ENCODE peak calls at places on chromosomes 13 and 19, in six cellular contexts. K is posterior cingulate gyrus, Z is NCI-H2029, R is C1 segment of cervical spinal cord, C is breast epithelium, F is fibroblast of mammary gland. V is an unnamed sample.

GRCh38 chr19:55092423-55093318 is 17.0 kb downstream of the EPS8L1 start:
- DNase-seq in Z (no peak), C (no peak), R (no peak), F (no peak), K (no peak), V (no peak)

GRCh38 chr13:32902898-32903297 is 113.3 kb upstream of the KL start:
- DNase-seq in R (no peak), C (no peak), K (peak), F (peak), Z (no peak), V (peak)

GRCh38 chr19:40601061-40601973 is at the start of gene LTBP4:
- DNase-seq in K (no peak), F (no peak), Z (no peak), C (no peak), R (no peak), V (peak)

GRCh38 chr19:49057636-49058234 is at the start of gene CGB7:
- DNase-seq in R (no peak), Z (peak), F (peak), K (no peak), C (no peak), V (peak)

GRCh38 chr13:67267136-67267535 is 37.0 kb upstream of the PCDH9 start:
- DNase-seq in Z (no peak), F (peak), R (no peak), K (no peak), C (no peak), V (no peak)

GRCh38 chr13:111281751-111282311 is 38.6 kb upstream of the TEX29 start:
- DNase-seq in Z (no peak), R (no peak), C (no peak), K (no peak), F (peak), V (no peak)

GRCh38 chr13:51811920-51812328 is 8.0 kb upstream of the DHRS12 start:
- DNase-seq in C (no peak), R (no peak), F (no peak), K (no peak), Z (no peak), V (no peak)

GRCh38 chr13:112152846-112153245 is 85.9 kb downstream of the SOX1 start:
- DNase-seq in Z (no peak), F (no peak), C (peak), R (no peak), K (no peak), V (no peak)

GRCh38 chr19:7502552-7502951 is 13.4 kb upstream of the ZNF358 start:
- DNase-seq in K (no peak), F (no peak), R (no peak), Z (no peak), C (no peak), V (no peak)

GRCh38 chr19:55086730-55087541 is 11.3 kb downstream of the EPS8L1 start:
- DNase-seq in F (peak), R (no peak), C (peak), K (peak), Z (peak), V (peak)

GRCh38 chr13:75486146-75486545 is 4.2 kb upstream of the TBC1D4 start:
- DNase-seq in R (no peak), K (no peak), Z (no peak), F (no peak), C (no peak), V (no peak)